ENCODE peak calls at places on chromosomes 11 and 22, in four cellular contexts. V is CD4-positive, alpha-beta T cell; U is heart left ventricle; R is ovary. Q is an unnamed sample.

GRCh38 chr11:12841946-12842630 is 167.0 kb upstream of the RASSF10 start:
- DNase-seq in V (no peak), U (no peak), R (peak; percentile 72), Q (no peak)

GRCh38 chr22:38775656-38776055 is 18.3 kb downstream of the DNAL4 start:
- DNase-seq in V (no peak), U (no peak), R (no peak), Q (no peak)

GRCh38 chr11:121141051-121141450 is 40.0 kb downstream of the TECTA start:
- DNase-seq in V (no peak), U (no peak), R (no peak), Q (no peak)

GRCh38 chr11:74325649-74326645 is 14.5 kb upstream of the P4HA3 start:
- DNase-seq in V (no peak), U (peak; percentile 90), R (peak; percentile 74), Q (peak; percentile 70)

GRCh38 chr11:1308745-1309497 is 511 bp downstream of the TOLLIP start:
- DNase-seq in V (peak; percentile 38), U (no peak), R (no peak), Q (peak; percentile 16)

GRCh38 chr11:96235725-96236124 is 107.3 kb downstream of the MAML2 start:
- DNase-seq in V (no peak), U (no peak), R (no peak), Q (no peak)

GRCh38 chr22:30969532-30970355 is 679 bp downstream of the TUG1 start:
- DNase-seq in V (peak; percentile 50), U (peak; percentile 56), R (no peak), Q (peak; percentile 75)

GRCh38 chr22:45318168-45318557 is 8.4 kb downstream of the FAM118A start:
- DNase-seq in V (peak; percentile 88), U (peak; percentile 75), R (peak; percentile 93), Q (peak; percentile 94)

GRCh38 chr11:77820565-77821348 is at the start of the genes AAMDC and RSF1:
- DNase-seq in V (peak; percentile 96), U (peak; percentile 99), R (peak; percentile 99), Q (peak; percentile 100)

GRCh38 chr22:40898850-40899357 is 37.0 kb upstream of the DNAJB7 start:
- DNase-seq in V (no peak), U (no peak), R (no peak), Q (no peak)

GRCh38 chr11:23278121-23278520 is 417.8 kb upstream of the CCDC179 start:
- DNase-seq in V (no peak), U (no peak), R (no peak), Q (no peak)

GRCh38 chr11:73404506-73405145 is 28.4 kb downstream of the RELT start:
- DNase-seq in V (no peak), U (no peak), R (no peak), Q (no peak)

GRCh38 chr22:40512426-40513136 is 123.9 kb downstream of the MRTFA start:
- DNase-seq in V (no peak), U (no peak), R (peak; percentile 71), Q (no peak)

GRCh38 chr11:129423426-129423825 is 47.8 kb downstream of the BARX2 start:
- DNase-seq in V (no peak), U (no peak), R (no peak), Q (no peak)

GRCh38 chr11:124086447-124086846 is 28.8 kb upstream of the VWA5A start:
- DNase-seq in V (no peak), U (no peak), R (no peak), Q (no peak)

GRCh38 chr11:116689413-116690127 is 83.2 kb downstream of the BUD13 start:
- DNase-seq in V (no peak), U (no peak), R (no peak), Q (no peak)

GRCh38 chr22:27270818-27271510 is 530.6 kb downstream of the MN1 start:
- DNase-seq in V (no peak), U (peak; percentile 49), R (no peak), Q (no peak)

GRCh38 chr11:92838655-92839334 is 130.7 kb upstream of the MTNR1B start:
- DNase-seq in V (no peak), U (no peak), R (no peak), Q (no peak)

GRCh38 chr22:47168900-47169800 is 406.7 kb downstream of the TBC1D22A start:
- DNase-seq in V (peak; percentile 28), U (no peak), R (peak; percentile 16), Q (peak; percentile 44)
- TF ChIP-seq CTCF in V (no peak), U (no peak), R (no peak), Q (no peak)

DNA sequence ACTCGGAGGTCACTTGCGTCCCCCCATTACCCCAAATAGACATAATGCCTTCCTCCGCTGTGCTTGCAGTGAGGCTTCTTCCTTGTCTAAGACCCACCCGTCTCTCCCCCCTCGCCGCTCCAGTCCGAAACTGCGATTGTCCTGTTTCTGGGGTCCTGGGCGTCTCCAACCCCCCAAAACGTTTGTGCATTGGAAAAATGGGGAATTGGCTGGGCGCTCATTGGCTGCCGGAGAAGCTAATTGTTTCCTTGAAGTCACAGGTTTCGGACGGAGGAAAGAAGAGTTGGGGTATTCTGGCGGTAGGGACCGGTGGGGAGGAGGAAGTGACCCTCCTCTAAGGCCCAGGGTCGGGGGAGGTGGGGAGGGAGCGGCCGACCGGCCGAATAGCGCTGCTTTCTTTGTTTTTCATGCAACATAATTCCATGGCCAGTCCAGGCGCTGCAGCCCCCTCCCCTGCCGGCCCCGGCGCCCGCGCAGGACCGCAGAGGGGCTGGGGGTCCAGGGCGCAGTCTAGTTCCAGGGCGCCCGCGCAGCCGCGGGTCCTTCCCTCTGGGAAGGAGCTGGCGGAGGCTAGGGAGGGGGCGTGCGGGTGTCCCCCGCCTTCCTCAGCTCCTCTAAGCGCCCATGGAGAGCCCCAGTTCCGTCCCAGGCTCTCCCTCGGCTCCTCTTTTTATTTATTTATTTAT is 12.7 kb upstream of the CPT1A start:
- DNase-seq in V (no peak), U (no peak), R (no peak), Q (no peak)
- H3K27ac ChIP-seq in V (no peak overlapping the region), U (no peak overlapping the region), R (no peak overlapping the region), Q (no peak overlapping the region)

GRCh38 chr11:101262258-101262657 is 132.6 kb upstream of the PGR start:
- DNase-seq in V (no peak), U (no peak), R (no peak), Q (no peak)
- TF ChIP-seq CTCF in V (no peak), U (no peak), R (no peak), Q (no peak)

GRCh38 chr22:42343551-42344081 is 73.2 kb upstream of the TCF20 start:
- DNase-seq in V (no peak), U (no peak), R (no peak), Q (no peak)
- H3K27ac ChIP-seq in V (no peak overlapping the region), U (no peak overlapping the region), R (peak overlapping the region; percentile 20), Q (no peak overlapping the region)

GRCh38 chr22:49608660-49609059 is 219.0 kb downstream of the BRD1 start:
- DNase-seq in V (no peak), U (no peak), R (no peak), Q (no peak)

GRCh38 chr22:49609207-49609876 is 218.3 kb downstream of the BRD1 start:
- DNase-seq in V (no peak), U (no peak), R (no peak), Q (peak; percentile 23)

GRCh38 chr22:49606562-49606961 is 221.1 kb downstream of the BRD1 start:
- DNase-seq in V (peak; percentile 12), U (no peak), R (no peak), Q (no peak)

GRCh38 chr22:49607821-49608220 is 219.9 kb downstream of the BRD1 start:
- DNase-seq in V (no peak), U (no peak), R (no peak), Q (no peak)

DNA sequence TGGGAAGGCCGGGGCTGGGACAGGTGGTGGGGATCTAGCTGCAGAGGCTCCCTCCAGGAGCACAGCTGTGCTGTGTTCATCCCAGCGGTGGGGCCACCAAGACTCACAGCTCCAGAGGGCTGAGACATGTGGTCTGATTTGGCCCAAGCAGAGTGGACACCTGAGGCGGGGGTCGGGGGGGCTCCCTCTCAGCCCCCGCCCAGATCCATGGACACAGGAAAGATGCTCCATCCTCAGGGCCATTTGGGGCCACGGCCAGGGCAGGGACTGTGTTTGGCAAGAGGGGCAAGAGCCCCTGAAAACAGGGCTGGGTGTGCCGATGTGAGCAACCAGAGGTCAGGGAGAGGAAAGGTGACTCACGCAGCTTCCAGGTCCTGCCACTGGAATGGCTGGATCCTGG is 219.4 kb downstream of the BRD1 start:
- DNase-seq in V (no peak), U (no peak), R (no peak), Q (no peak)
- TF ChIP-seq CTCF in V (no peak), U (no peak), R (no peak), Q (no peak)

DNA sequence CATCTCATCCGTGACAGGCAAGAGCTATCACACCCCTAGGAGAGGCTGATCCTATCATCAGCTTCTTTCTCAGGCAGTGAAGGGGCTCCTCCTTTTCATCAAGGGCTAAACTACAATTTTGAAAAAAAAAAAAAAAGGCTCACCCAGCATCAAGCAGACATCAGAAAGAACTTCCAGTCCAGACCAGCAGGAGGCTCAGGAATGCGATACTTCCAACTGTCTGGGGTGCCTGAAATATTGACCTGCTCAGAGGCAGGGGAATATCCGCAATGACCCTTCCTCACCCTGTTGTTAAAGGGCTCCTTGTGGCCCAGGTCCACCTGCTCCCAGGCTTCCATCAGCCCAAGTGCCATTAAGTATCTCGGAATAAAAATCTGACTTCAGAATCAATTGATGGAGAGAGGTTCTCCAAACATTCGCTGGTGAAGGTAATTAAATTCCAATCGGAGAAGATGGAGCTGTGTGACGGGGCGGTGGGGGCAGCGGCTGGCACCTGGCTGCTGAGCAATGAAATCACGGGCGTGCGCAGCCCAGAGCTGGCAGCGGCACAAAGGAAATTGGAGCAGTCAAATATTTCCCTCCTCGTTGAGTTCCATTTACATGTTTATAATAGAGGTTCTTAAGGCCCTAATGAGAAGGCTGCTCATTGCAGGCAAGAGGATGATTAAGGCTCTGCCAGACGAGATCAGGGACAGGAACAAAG is 68.9 kb upstream of the THY1 start:
- DNase-seq in V (no peak), U (peak; percentile 9), R (no peak), Q (no peak)
- H3K27ac ChIP-seq in V (no peak overlapping the region), U (no peak overlapping the region), R (no peak overlapping the region), Q (no peak overlapping the region)

Q was measured in Peyer's patch.